ENCODE peak calls at places on chromosome 15, in six cellular contexts. T is IMR-90, C is mesenchymal stem cell, P is H9, Y is neuronal stem cell, G is H1. U is an unnamed sample.

GRCh38 chr15:66389098-66389858 is 2.6 kb downstream of the MAP2K1 start:
- DNase-seq in G (no peak), P (no peak), Y (no peak), T (no peak), C (no peak), U (no peak)

GRCh38 chr15:29050870-29051269 is 165.1 kb downstream of the APBA2 start:
- DNase-seq in Y (no peak), P (no peak), T (peak; percentile 68), G (no peak), C (peak; percentile 61), U (no peak)

GRCh38 chr15:55279746-55280351 is 9.8 kb downstream of the RAB27A start:
- DNase-seq in C (peak; percentile 95), P (no peak), Y (no peak), G (no peak), T (peak; percentile 95), U (peak; percentile 32)

GRCh38 chr15:60899322-60899966 is 329.7 kb downstream of the RORA start:
- DNase-seq in G (no peak), T (no peak), Y (no peak), C (no peak), P (no peak), U (no peak)

GRCh38 chr15:95146476-95146875 is 915.1 kb downstream of the MCTP2 start:
- DNase-seq in Y (no peak), C (no peak), P (no peak), T (no peak), G (no peak), U (no peak)

GRCh38 chr15:85031086-85031943 is 49.7 kb downstream of the PDE8A start:
- DNase-seq in P (no peak), C (peak; percentile 14), T (no peak), G (no peak), Y (no peak), U (no peak)

GRCh38 chr15:70867911-70868467 is 14.0 kb upstream of the LARP6 start:
- DNase-seq in P (no peak), C (peak; percentile 63), T (peak; percentile 63), Y (no peak), G (no peak), U (no peak)

GRCh38 chr15:62088361-62088693 is 21.6 kb downstream of the C2CD4A start:
- DNase-seq in C (no peak), Y (no peak), P (no peak), G (no peak), T (no peak), U (no peak)

GRCh38 chr15:60573936-60574335 is 95.0 kb upstream of the ICE2 start:
- DNase-seq in C (no peak), T (no peak), Y (no peak), P (no peak), G (no peak), U (no peak)

GRCh38 chr15:70101459-70102113 is 3.9 kb upstream of the TLE3 start:
- DNase-seq in C (peak; percentile 98), G (peak; percentile 78), P (peak; percentile 77), Y (peak; percentile 93), T (peak; percentile 86), U (peak; percentile 61)

GRCh38 chr15:64502537-64502936 is 42.2 kb downstream of the ZNF609 start:
- DNase-seq in G (no peak), C (peak; percentile 49), Y (no peak), P (no peak), T (peak; percentile 28), U (no peak)

GRCh38 chr15:64503197-64503596 is 42.8 kb downstream of the ZNF609 start:
- DNase-seq in G (no peak), T (peak; percentile 74), P (no peak), C (peak; percentile 88), Y (no peak), U (no peak)

GRCh38 chr15:64503640-64504039 is 43.3 kb downstream of the ZNF609 start:
- DNase-seq in G (no peak), P (no peak), Y (no peak), T (no peak), C (peak; percentile 48), U (no peak)

GRCh38 chr15:64507845-64508244 is 47.5 kb downstream of the ZNF609 start:
- DNase-seq in T (no peak), G (no peak), Y (no peak), C (no peak), P (no peak), U (no peak)

DNA sequence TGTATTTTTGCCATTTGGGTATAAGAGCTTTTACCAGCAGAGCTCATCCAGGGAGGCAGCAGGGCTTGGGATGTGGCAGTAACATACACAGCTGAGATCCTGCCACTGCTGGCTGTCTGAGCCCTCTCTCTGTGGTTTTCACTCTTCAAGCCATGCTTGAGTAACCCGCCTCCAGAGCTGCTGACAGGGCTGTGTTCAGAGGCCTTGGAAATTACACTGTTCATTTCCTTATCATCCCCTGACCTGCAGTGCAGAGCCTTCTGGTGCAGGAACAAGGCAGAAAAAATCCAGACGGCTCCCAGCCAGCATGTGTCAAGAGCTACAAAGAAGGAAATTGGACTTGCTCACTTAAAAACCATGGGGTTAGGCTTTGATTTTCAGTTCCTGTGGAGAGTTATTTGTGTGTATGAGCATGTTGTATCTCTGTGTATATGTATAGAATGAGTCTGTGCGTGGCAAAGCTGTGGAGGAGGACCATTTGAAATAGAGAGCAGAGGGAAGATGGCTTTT is 47.0 kb downstream of the ZNF609 start:
- DNase-seq in Y (no peak), T (peak; percentile 92), P (no peak), C (peak; percentile 95), G (no peak), U (peak; percentile 5)
- H3K14ac ChIP-seq in Y (no peak overlapping the region), T (no peak overlapping the region), P (no peak overlapping the region), C (no peak overlapping the region), G (no peak overlapping the region), U (no peak overlapping the region)

GRCh38 chr15:92903956-92904831 is 4.1 kb downstream of the CHD2 start:
- DNase-seq in P (peak; percentile 99), Y (peak; percentile 99), G (peak; percentile 99), T (peak; percentile 98), C (peak; percentile 99), U (peak; percentile 100)
- H3K4me1 ChIP-seq in P (peaks cover 2% of the 10 kb centered on the region), Y (peaks cover 7% of the 10 kb centered on the region), G (peaks cover 5% of the 10 kb centered on the region), T (peaks cover 11% of the 10 kb centered on the region), C (peaks cover 4% of the 10 kb centered on the region), U (peaks cover 4% of the 10 kb centered on the region)

GRCh38 chr15:88604381-88604951 is 16.7 kb upstream of the AEN start:
- DNase-seq in T (no peak), G (no peak), Y (no peak), C (no peak), P (no peak), U (no peak)

GRCh38 chr15:88605507-88606436 is 15.4 kb upstream of the AEN start:
- DNase-seq in T (peak; percentile 29), G (peak; percentile 91), Y (peak; percentile 80), C (peak; percentile 54), P (peak; percentile 80), U (peak; percentile 38)

GRCh38 chr15:88604972-88605506 is 16.1 kb upstream of the AEN start:
- DNase-seq in C (no peak), T (no peak), P (no peak), Y (no peak), G (no peak), U (no peak)

GRCh38 chr15:88608607-88609181 is 12.4 kb upstream of the AEN start:
- DNase-seq in G (no peak), Y (no peak), T (no peak), C (no peak), P (no peak), U (no peak)

GRCh38 chr15:88606437-88606794 is 14.7 kb upstream of the AEN start:
- DNase-seq in T (no peak), Y (no peak), P (no peak), G (no peak), C (no peak), U (no peak)
- H3K14ac ChIP-seq in T (no peak overlapping the region), Y (no peak overlapping the region), P (no peak overlapping the region), G (no peak overlapping the region), C (no peak overlapping the region), U (no peak overlapping the region)

GRCh38 chr15:81296218-81296617 is 27.7 kb downstream of the STARD5 start:
- DNase-seq in T (no peak), Y (no peak), P (no peak), G (no peak), C (no peak), U (no peak)
- H3K4me1 ChIP-seq in T (no peaks in the 10 kb centered on the region), Y (peaks cover 3% of the 10 kb centered on the region), P (peaks cover 5% of the 10 kb centered on the region), G (no peaks in the 10 kb centered on the region), C (peaks cover 5% of the 10 kb centered on the region), U (no peaks in the 10 kb centered on the region)

GRCh38 chr15:26983822-26984221 is 12.8 kb downstream of the GABRG3 start:
- DNase-seq in P (peak; percentile 41), C (no peak), T (no peak), G (peak; percentile 80), Y (no peak), U (no peak)

GRCh38 chr15:26985050-26985449 is 14.1 kb downstream of the GABRG3 start:
- DNase-seq in T (no peak), P (no peak), Y (no peak), G (no peak), C (no peak), U (no peak)

GRCh38 chr15:26981492-26981891 is 10.5 kb downstream of the GABRG3 start:
- DNase-seq in C (no peak), G (no peak), P (no peak), T (no peak), Y (no peak), U (no peak)
- H3K14ac ChIP-seq in C (no peak overlapping the region), G (no peak overlapping the region), P (no peak overlapping the region), T (no peak overlapping the region), Y (no peak overlapping the region), U (no peak overlapping the region)

DNA sequence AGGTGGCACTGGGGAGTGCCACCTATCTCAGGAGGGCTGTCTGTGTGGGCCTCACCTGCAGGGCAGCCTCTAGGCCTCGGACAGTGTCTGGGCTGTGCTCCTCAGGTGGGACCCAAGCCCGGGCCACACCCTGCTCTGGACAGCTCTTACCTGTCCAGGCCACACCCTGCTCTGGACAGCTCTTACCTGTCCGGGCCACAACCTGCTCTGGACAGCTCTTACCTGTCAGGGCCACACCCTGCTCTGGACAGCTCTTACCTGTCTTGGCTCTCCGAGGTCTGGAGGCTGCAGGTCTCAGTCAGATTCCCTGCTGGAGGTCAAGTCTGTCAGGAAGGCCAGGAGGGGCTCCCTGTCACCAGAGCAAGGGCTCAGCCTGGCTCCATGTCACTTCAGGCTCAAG is 80.6 kb downstream of the LINGO1 start:
- DNase-seq in G (no peak), T (no peak), Y (no peak), P (no peak), C (no peak), U (no peak)
- H3K4me1 ChIP-seq in G (peaks cover 12% of the 10 kb centered on the region), T (no peaks in the 10 kb centered on the region), Y (peaks cover 30% of the 10 kb centered on the region), P (no peaks in the 10 kb centered on the region), C (no peaks in the 10 kb centered on the region), U (no peaks in the 10 kb centered on the region)

GRCh38 chr15:53589526-53590057 is 169.9 kb downstream of the WDR72 start:
- DNase-seq in C (no peak), Y (no peak), G (no peak), P (no peak), T (no peak), U (no peak)
- H3K14ac ChIP-seq in C (no peak overlapping the region), Y (no peak overlapping the region), G (no peak overlapping the region), P (no peak overlapping the region), T (no peak overlapping the region), U (no peak overlapping the region)

DNA sequence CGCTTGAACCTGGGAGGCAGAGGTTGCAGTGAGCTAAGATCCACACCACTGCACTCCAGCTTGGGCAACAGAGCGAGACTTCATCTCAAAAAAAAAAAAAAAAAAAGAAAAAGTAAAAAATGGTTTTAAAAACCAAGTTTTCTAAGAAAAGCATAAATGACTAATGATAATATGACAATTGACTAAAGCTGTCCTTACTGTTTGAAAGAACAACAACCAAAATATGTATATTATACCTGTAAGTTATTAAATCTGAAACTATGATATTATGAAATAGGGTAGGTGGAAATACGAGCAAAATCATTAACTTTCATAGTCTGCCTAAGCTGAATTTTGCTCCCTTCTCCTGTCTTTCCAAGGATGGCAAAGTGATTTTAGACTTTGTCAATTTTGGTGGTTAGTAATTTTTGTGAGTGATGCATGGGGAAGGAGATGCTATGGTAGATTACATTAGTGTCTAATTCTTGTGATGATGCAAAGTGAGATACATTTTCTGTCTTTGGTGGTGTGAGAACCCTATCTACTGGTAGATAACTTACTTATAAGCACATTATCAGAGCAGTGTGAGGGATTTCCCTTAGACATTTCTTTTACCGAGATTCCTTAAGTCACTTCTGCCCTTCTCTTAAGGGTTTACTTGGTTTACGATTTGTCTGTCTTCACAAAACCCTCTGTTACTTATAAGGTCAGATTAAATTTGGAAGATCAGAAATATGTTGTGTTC is 10.6 kb upstream of the CHD2 start:
- DNase-seq in P (no peak), C (no peak), G (no peak), Y (no peak), T (no peak), U (no peak)
- H3K4me1 ChIP-seq in P (no peaks in the 10 kb centered on the region), C (peaks cover 3% of the 10 kb centered on the region), G (no peaks in the 10 kb centered on the region), Y (peaks cover 1% of the 10 kb centered on the region), T (no peaks in the 10 kb centered on the region), U (no peaks in the 10 kb centered on the region)